ENCODE peak calls at places on chromosomes 5 and 9, in five cellular contexts. One of them, this sample, is unnamed.

GRCh38 chr9:108978121-108978694 is 35.1 kb downstream of the CTNNAL1 start:
- DNase-seq in tibial nerve: no peak
- DNase-seq in A549: no peak
- DNase-seq in GM12878: no peak
- DNase-seq in suprapubic skin: no peak
- DNase-seq in this sample: no peak

GRCh38 chr5:160245506-160246100 is 16.3 kb downstream of the FABP6 start:
- DNase-seq in tibial nerve: no peak
- DNase-seq in A549: no peak
- DNase-seq in GM12878: no peak
- DNase-seq in suprapubic skin: no peak
- DNase-seq in this sample: no peak

GRCh38 chr5:5105531-5105930 is 34.6 kb upstream of the ADAMTS16 start:
- DNase-seq in tibial nerve: no peak
- DNase-seq in A549: no peak
- DNase-seq in GM12878: no peak
- DNase-seq in suprapubic skin: no peak
- DNase-seq in this sample: no peak

GRCh38 chr9:20563917-20564316 is 58.4 kb downstream of the MLLT3 start:
- DNase-seq in tibial nerve: no peak
- DNase-seq in A549: no peak
- DNase-seq in GM12878: no peak
- DNase-seq in suprapubic skin: no peak
- DNase-seq in this sample: no peak

GRCh38 chr5:77751328-77752023 is 24.7 kb downstream of the TBCA start:
- DNase-seq in tibial nerve: no peak
- DNase-seq in A549: no peak
- DNase-seq in GM12878: no peak
- DNase-seq in suprapubic skin: no peak
- DNase-seq in this sample: no peak

GRCh38 chr5:32193591-32193990 is 19.5 kb upstream of the GOLPH3 start:
- DNase-seq in tibial nerve: peak
- DNase-seq in A549: no peak
- DNase-seq in GM12878: no peak
- DNase-seq in suprapubic skin: peak
- DNase-seq in this sample: peak

GRCh38 chr5:98992552-98992951 is 63.7 kb upstream of the CHD1 start:
- DNase-seq in tibial nerve: no peak
- DNase-seq in A549: no peak
- DNase-seq in GM12878: no peak
- DNase-seq in suprapubic skin: no peak
- DNase-seq in this sample: no peak

GRCh38 chr5:118921946-118922345 is 66.4 kb downstream of the DTWD2 start:
- DNase-seq in tibial nerve: no peak
- DNase-seq in A549: no peak
- DNase-seq in GM12878: no peak
- DNase-seq in suprapubic skin: no peak
- DNase-seq in this sample: no peak

GRCh38 chr5:76820491-76820890 is 1.7 kb downstream of the F2RL1 start:
- DNase-seq in tibial nerve: no peak
- DNase-seq in A549: peak
- DNase-seq in GM12878: no peak
- DNase-seq in suprapubic skin: no peak
- DNase-seq in this sample: no peak

GRCh38 chr9:6498982-6499381 is 86.0 kb downstream of the UHRF2 start:
- DNase-seq in tibial nerve: no peak
- DNase-seq in A549: no peak
- DNase-seq in GM12878: no peak
- DNase-seq in suprapubic skin: no peak
- DNase-seq in this sample: no peak

GRCh38 chr9:687034-687785 is 154.3 kb upstream of the DMRT1 start:
- DNase-seq in tibial nerve: no peak
- DNase-seq in A549: no peak
- DNase-seq in GM12878: no peak
- DNase-seq in suprapubic skin: no peak
- DNase-seq in this sample: no peak

GRCh38 chr9:17134843-17135577 is at the start of gene CNTLN:
- DNase-seq in tibial nerve: peak
- DNase-seq in A549: peak
- DNase-seq in GM12878: no peak
- DNase-seq in suprapubic skin: peak
- DNase-seq in this sample: peak

GRCh38 chr9:79012561-79012960 is 559.2 kb upstream of the TLE4 start:
- DNase-seq in tibial nerve: no peak
- DNase-seq in A549: no peak
- DNase-seq in GM12878: no peak
- DNase-seq in suprapubic skin: no peak
- DNase-seq in this sample: no peak

GRCh38 chr5:55982957-55983381 is 11.8 kb downstream of the IL6ST start:
- DNase-seq in tibial nerve: no peak
- DNase-seq in A549: no peak
- DNase-seq in GM12878: no peak
- DNase-seq in suprapubic skin: no peak
- DNase-seq in this sample: peak

GRCh38 chr5:150155258-150156032 is at the start of gene PDGFRB:
- DNase-seq in tibial nerve: peak
- DNase-seq in A549: no peak
- DNase-seq in GM12878: no peak
- DNase-seq in suprapubic skin: peak
- DNase-seq in this sample: peak

GRCh38 chr9:126398403-126399058 is 71.9 kb downstream of the MVB12B start:
- DNase-seq in tibial nerve: peak
- DNase-seq in A549: peak
- DNase-seq in GM12878: no peak
- DNase-seq in suprapubic skin: peak
- DNase-seq in this sample: peak

GRCh38 chr9:18297532-18297872 is 176.5 kb upstream of the ADAMTSL1 start:
- DNase-seq in tibial nerve: no peak
- DNase-seq in A549: peak
- DNase-seq in GM12878: no peak
- DNase-seq in suprapubic skin: no peak
- DNase-seq in this sample: no peak

GRCh38 chr5:154146409-154146808 is 44.1 kb upstream of the GALNT10 start:
- DNase-seq in tibial nerve: no peak
- DNase-seq in A549: no peak
- DNase-seq in GM12878: no peak
- DNase-seq in suprapubic skin: no peak
- DNase-seq in this sample: no peak

GRCh38 chr5:78003914-78004313 is 227.8 kb upstream of the TBCA start:
- DNase-seq in tibial nerve: no peak
- DNase-seq in A549: no peak
- DNase-seq in GM12878: no peak
- DNase-seq in suprapubic skin: no peak
- DNase-seq in this sample: no peak

GRCh38 chr5:54887663-54888062 is 97.7 kb downstream of the ESM1 start:
- DNase-seq in tibial nerve: no peak
- DNase-seq in A549: no peak
- DNase-seq in GM12878: no peak
- DNase-seq in suprapubic skin: no peak
- DNase-seq in this sample: no peak

DNA sequence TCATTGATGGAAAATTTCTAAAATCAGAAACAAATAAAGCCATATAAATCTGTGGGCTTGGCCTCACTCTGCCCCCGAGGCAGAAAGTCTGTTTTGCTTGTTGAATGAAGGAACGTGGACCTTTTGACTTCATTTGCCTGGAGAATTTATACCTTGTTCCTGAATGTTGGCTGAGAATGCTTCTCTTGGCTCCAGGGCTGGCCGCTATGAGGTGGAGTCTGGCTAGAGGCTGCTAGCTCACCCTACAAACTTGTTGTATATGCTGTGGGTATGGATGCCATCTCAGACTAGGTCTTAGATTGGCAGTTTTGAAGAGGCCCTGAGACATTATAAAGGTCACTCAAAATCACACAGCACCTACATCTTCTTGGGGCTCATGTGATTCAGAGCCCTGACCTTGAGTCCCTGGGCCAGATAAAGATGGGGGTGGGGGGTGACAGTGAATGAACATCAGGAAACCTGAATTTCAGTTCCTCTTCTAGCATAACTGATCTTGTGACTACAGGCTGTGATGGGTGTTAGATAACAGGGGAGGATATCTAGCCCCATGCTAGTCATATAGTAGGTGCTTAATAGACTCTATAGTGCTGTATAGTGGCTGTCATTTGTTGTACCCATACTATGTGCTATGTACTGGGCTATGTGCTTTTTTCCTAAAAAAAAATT is 2.8 kb downstream of the GM2A start:
- DNase-seq in tibial nerve: no peak
- DNase-seq in A549: no peak
- DNase-seq in GM12878: peak
- DNase-seq in suprapubic skin: peak
- DNase-seq in this sample: peak
- TF ChIP-seq EP300 in tibial nerve: no peak
- TF ChIP-seq EP300 in A549: no peak
- TF ChIP-seq EP300 in GM12878: peak
- TF ChIP-seq EP300 in suprapubic skin: no peak
- TF ChIP-seq EP300 in this sample: no peak

GRCh38 chr5:87268126-87268969 is 665 bp downstream of the RASA1 start:
- DNase-seq in tibial nerve: peak
- DNase-seq in A549: peak
- DNase-seq in GM12878: peak
- DNase-seq in suprapubic skin: peak
- DNase-seq in this sample: peak

GRCh38 chr5:87263498-87263897 is 4.2 kb upstream of the RASA1 start:
- DNase-seq in tibial nerve: no peak
- DNase-seq in A549: no peak
- DNase-seq in GM12878: no peak
- DNase-seq in suprapubic skin: no peak
- DNase-seq in this sample: no peak

GRCh38 chr5:87268970-87269377 is 1.3 kb downstream of the RASA1 start:
- DNase-seq in tibial nerve: no peak
- DNase-seq in A549: no peak
- DNase-seq in GM12878: no peak
- DNase-seq in suprapubic skin: no peak
- DNase-seq in this sample: no peak

GRCh38 chr5:87266914-87267573 is 639 bp upstream of the RASA1 start:
- DNase-seq in tibial nerve: no peak
- DNase-seq in A549: no peak
- DNase-seq in GM12878: no peak
- DNase-seq in suprapubic skin: no peak
- DNase-seq in this sample: no peak

DNA sequence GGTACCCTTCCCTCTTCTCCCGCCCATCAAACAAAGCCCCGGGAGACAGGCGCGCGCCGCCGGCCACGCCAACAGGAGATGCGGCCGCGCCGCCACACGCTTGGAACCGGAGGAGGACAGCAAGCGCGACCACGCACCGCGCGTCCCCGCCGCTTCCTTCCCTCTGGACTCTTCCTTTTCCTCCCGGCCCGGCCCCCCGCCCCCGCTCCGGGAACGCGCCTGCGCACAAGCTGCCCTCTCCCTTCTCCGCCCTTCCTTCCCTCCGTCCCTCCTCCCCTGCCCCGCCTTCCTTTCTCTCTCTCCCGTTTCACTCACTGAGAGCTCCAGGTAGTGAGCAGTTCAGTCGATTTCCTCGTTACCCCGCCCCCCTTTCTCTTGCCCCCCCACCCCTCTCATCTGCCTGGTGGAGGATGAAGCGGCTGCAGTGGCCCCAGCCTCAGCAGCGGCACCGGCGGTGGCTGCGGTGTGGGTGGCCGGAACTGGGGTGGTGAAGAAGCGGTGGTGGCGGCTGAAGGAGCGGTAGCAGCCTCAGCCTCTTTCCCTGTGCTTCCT is at the start of gene RASA1:
- DNase-seq in tibial nerve: peak
- DNase-seq in A549: peak
- DNase-seq in GM12878: peak
- DNase-seq in suprapubic skin: peak
- DNase-seq in this sample: peak
- TF ChIP-seq EP300 in tibial nerve: peak
- TF ChIP-seq EP300 in A549: no peak
- TF ChIP-seq EP300 in GM12878: no peak
- TF ChIP-seq EP300 in suprapubic skin: no peak
- TF ChIP-seq EP300 in this sample: no peak

DNA sequence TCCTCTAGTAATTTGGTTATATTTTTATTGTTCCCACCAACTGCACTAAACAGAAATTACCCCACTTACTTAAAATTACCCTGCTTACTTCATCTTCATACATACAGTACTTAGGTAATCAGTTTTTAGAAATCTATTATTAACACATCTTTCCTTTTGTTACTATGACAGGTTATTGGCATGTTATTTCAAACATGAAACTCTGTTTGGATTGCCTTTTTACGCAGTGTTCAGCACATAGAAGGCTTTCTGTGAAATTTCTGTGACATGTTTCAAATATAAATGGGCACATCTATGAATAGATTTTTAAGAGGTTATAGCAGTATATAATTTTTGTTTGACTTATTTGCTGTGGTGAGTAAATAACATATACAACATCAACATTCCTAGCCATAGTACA is 22.5 kb downstream of the SRFBP1 start:
- DNase-seq in tibial nerve: no peak
- DNase-seq in A549: no peak
- DNase-seq in GM12878: no peak
- DNase-seq in suprapubic skin: no peak
- DNase-seq in this sample: no peak
- TF ChIP-seq EP300 in tibial nerve: no peak
- TF ChIP-seq EP300 in A549: no peak
- TF ChIP-seq EP300 in GM12878: no peak
- TF ChIP-seq EP300 in suprapubic skin: no peak
- TF ChIP-seq EP300 in this sample: no peak

GRCh38 chr9:117317192-117317591 is 97.7 kb downstream of the ASTN2 start:
- DNase-seq in tibial nerve: no peak
- DNase-seq in A549: no peak
- DNase-seq in GM12878: no peak
- DNase-seq in suprapubic skin: no peak
- DNase-seq in this sample: no peak

GRCh38 chr9:117315236-117315635 is 99.6 kb downstream of the ASTN2 start:
- DNase-seq in tibial nerve: no peak
- DNase-seq in A549: no peak
- DNase-seq in GM12878: no peak
- DNase-seq in suprapubic skin: no peak
- DNase-seq in this sample: no peak

DNA sequence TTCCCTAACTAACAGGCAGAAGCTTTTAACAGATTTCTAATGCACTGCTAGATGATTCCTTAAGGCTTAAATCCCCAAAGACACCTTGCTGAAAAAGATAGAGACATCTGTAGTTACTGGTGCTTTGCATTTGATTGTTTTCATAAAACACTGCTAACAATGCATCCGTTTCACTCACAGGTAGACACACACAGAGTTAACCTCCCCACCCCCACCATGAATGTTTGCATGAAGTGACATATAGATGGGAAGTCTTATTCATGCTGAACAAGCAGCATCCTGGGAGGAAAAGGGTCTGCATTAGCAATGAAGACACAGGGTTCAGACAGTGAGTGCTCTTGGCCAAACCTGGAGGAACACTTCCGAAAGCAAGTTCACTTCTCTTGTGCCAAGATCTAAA is 100.8 kb downstream of the ASTN2 start:
- DNase-seq in tibial nerve: no peak
- DNase-seq in A549: no peak
- DNase-seq in GM12878: no peak
- DNase-seq in suprapubic skin: no peak
- DNase-seq in this sample: no peak
- TF ChIP-seq EP300 in tibial nerve: no peak
- TF ChIP-seq EP300 in A549: no peak
- TF ChIP-seq EP300 in GM12878: no peak
- TF ChIP-seq EP300 in suprapubic skin: no peak
- TF ChIP-seq EP300 in this sample: no peak